ENCODE peak calls at places on chromosomes 2 and 18, in ten cellular contexts. E, B, T, W, F, P, K, I, O and N are unnamed samples.

GRCh38 chr2:166269322-166269721 is 106.4 kb downstream of the SCN9A start:
- DNase-seq in E (peak; percentile 3), B (no peak), T (no peak), W (no peak), F (no peak), P (no peak), K (no peak), I (no peak), O (no peak), N (no peak)

GRCh38 chr2:116917196-116917595 is 897.3 kb upstream of the DDX18 start:
- DNase-seq in E (no peak), B (no peak), T (no peak), W (no peak), F (no peak), P (no peak), K (no peak), I (no peak), O (no peak), N (no peak)

GRCh38 chr2:25405871-25406270 is 64.1 kb upstream of the DNMT3A start:
- DNase-seq in E (no peak), B (no peak), T (no peak), W (no peak), F (no peak), P (no peak), K (no peak), I (no peak), O (no peak), N (no peak)

GRCh38 chr2:43041661-43042360 is 184.6 kb downstream of the ZFP36L2 start:
- DNase-seq in E (peak; percentile 57), B (no peak), T (no peak), W (no peak), F (peak; percentile 28), P (peak; percentile 84), K (no peak), I (peak; percentile 96), O (no peak), N (peak; percentile 98)

GRCh38 chr2:63851912-63852311 is 10.2 kb downstream of the UGP2 start:
- DNase-seq in E (no peak), B (no peak), T (no peak), W (no peak), F (no peak), P (no peak), K (no peak), I (no peak), O (no peak), N (no peak)

GRCh38 chr18:34936772-34937171 is 104.4 kb upstream of the MAPRE2 start:
- DNase-seq in E (no peak), B (no peak), T (no peak), W (no peak), F (no peak), P (no peak), K (no peak), I (no peak), O (no peak), N (no peak)

GRCh38 chr2:50769416-50769815 is 262.5 kb downstream of the NRXN1 start:
- DNase-seq in E (no peak), B (peak; percentile 43), T (peak; percentile 31), W (peak; percentile 52), F (no peak), P (no peak), K (no peak), I (no peak), O (peak; percentile 41), N (no peak)

GRCh38 chr2:176652300-176653182 is 383.3 kb downstream of the MTX2 start:
- DNase-seq in E (peak; percentile 68), B (no peak), T (peak; percentile 66), W (peak; percentile 57), F (peak; percentile 49), P (peak; percentile 25), K (no peak), I (peak; percentile 74), O (peak; percentile 76), N (no peak)

GRCh38 chr2:241947004-241947350 is 77.4 kb downstream of the RTP5 start:
- DNase-seq in E (no peak), B (no peak), T (no peak), W (no peak), F (no peak), P (no peak), K (no peak), I (no peak), O (no peak), N (no peak)

GRCh38 chr2:231032575-231033140 is 4.7 kb upstream of the C2orf72 start:
- DNase-seq in E (no peak), B (no peak), T (peak; percentile 17), W (no peak), F (no peak), P (no peak), K (no peak), I (no peak), O (no peak), N (no peak)